ENCODE peak calls at places on chromosome 17, in nine cellular contexts. A, X, R, M, N, S, C, G and L are unnamed samples.

GRCh38 chr17:65797809-65798208 is 236.4 kb upstream of the AXIN2 start:
- DNase-seq in X (no peak), R (no peak), S (peak; percentile 19), M (no peak), G (no peak), N (no peak), A (no peak), C (peak; percentile 11), L (no peak)

GRCh38 chr17:57665128-57665527 is 80.0 kb downstream of the CCDC182 start:
- DNase-seq in C (no peak), N (peak; percentile 86), X (no peak), A (no peak), M (no peak), G (no peak), R (no peak), S (no peak), L (no peak)

GRCh38 chr17:56929362-56929969 is 15.6 kb upstream of the TRIM25 start:
- DNase-seq in G (no peak), N (no peak), S (no peak), C (no peak), R (no peak), A (no peak), M (no peak), X (no peak), L (no peak)

GRCh38 chr17:33514369-33514768 is 221.3 kb upstream of the ASIC2 start:
- DNase-seq in A (no peak), S (no peak), X (no peak), M (no peak), C (no peak), R (no peak), G (no peak), N (no peak), L (no peak)

GRCh38 chr17:63249256-63250006 is 196.7 kb downstream of the CYB561 start:
- DNase-seq in X (no peak), S (no peak), G (no peak), M (no peak), R (no peak), C (no peak), A (no peak), N (no peak), L (no peak)

GRCh38 chr17:66633322-66633965 is 201.5 kb upstream of the CACNG5 start:
- DNase-seq in N (no peak), R (no peak), M (peak; percentile 14), X (no peak), S (peak; percentile 7), C (no peak), A (no peak), G (no peak), L (no peak)

GRCh38 chr17:82351254-82351712 is 7.8 kb upstream of the TEX19 start:
- DNase-seq in M (no peak), R (no peak), X (no peak), C (no peak), G (no peak), S (no peak), N (no peak), A (no peak), L (no peak)

GRCh38 chr17:10616502-10617119 is 40.5 kb downstream of the MYH3 start:
- DNase-seq in R (no peak), X (peak; percentile 69), N (peak; percentile 60), M (peak; percentile 40), C (peak; percentile 62), A (peak; percentile 77), S (peak; percentile 85), G (no peak), L (peak; percentile 92)

GRCh38 chr17:28993013-28993600 is 12.7 kb downstream of the SEZ6 start:
- DNase-seq in C (no peak), G (no peak), N (no peak), R (no peak), X (peak; percentile 25), M (no peak), S (no peak), A (no peak), L (no peak)

GRCh38 chr17:32863559-32863958 is 13.4 kb downstream of the MYO1D start:
- DNase-seq in S (no peak), R (no peak), A (no peak), M (no peak), G (no peak), X (no peak), N (no peak), C (no peak), L (no peak)

GRCh38 chr17:60311936-60312335 is 80.0 kb downstream of the USP32 start:
- DNase-seq in N (no peak), S (no peak), M (no peak), X (no peak), R (no peak), A (no peak), G (no peak), C (no peak), L (no peak)

GRCh38 chr17:49292901-49293300 is 62.3 kb upstream of the PHOSPHO1 start:
- DNase-seq in A (no peak), S (no peak), X (no peak), C (no peak), M (no peak), R (no peak), G (no peak), N (no peak), L (no peak)